ENCODE peak calls at places on chromosomes 12 and 14, in four cellular contexts. P, V, I and A are unnamed samples.
A peak's percentile ranks its signal among the peaks of the same experiment; 100 is the strongest.

GRCh38 chr14:74695406-74695805 is 17.5 kb downstream of the AREL1 start:
- DNase-seq in P (no peak), V (no peak), I (no peak), A (no peak)

GRCh38 chr14:93947282-93947681 is 20.1 kb downstream of the FAM181A start:
- DNase-seq in P (no peak), V (no peak), I (no peak), A (no peak)

GRCh38 chr14:99672506-99673327 is 11.4 kb upstream of the CYP46A1 start:
- DNase-seq in P (no peak), V (no peak), I (no peak), A (no peak)

GRCh38 chr12:119803391-119803791 is 73.7 kb downstream of the CIT start:
- DNase-seq in P (peak; percentile 53), V (no peak), I (peak; percentile 45), A (peak; percentile 11)

GRCh38 chr12:18975933-18976332 is 153.6 kb upstream of the PLEKHA5 start:
- DNase-seq in P (no peak), V (no peak), I (no peak), A (no peak)

GRCh38 chr14:99378782-99379214 is 101.9 kb downstream of the SETD3 start:
- DNase-seq in P (peak; percentile 36), V (no peak), I (no peak), A (no peak)

GRCh38 chr12:69440016-69440415 is 30.2 kb upstream of the FRS2 start:
- DNase-seq in P (no peak), V (no peak), I (no peak), A (no peak)

GRCh38 chr12:6961695-6962284 is 8.7 kb downstream of the PHB2 start:
- DNase-seq in P (peak; percentile 77), V (peak; percentile 84), I (no peak), A (peak; percentile 80)

GRCh38 chr14:52266179-52266578 is 1.3 kb upstream of the PTGDR start:
- DNase-seq in P (peak; percentile 98), V (no peak), I (peak; percentile 42), A (peak; percentile 96)

GRCh38 chr12:46296822-46297221 is 28.0 kb upstream of the SLC38A1 start:
- DNase-seq in P (no peak), V (no peak), I (no peak), A (no peak)

GRCh38 chr12:128857173-128857770 is 4.0 kb downstream of the GLT1D1 start:
- DNase-seq in P (no peak), V (no peak), I (no peak), A (no peak)

GRCh38 chr14:55535521-55536207 is 44.3 kb upstream of the KTN1 start:
- DNase-seq in P (no peak), V (no peak), I (no peak), A (peak; percentile 32)

GRCh38 chr12:54229624-54230212 is 40.9 kb upstream of the SMUG1 start:
- DNase-seq in P (peak; percentile 100), V (no peak), I (peak; percentile 86), A (peak; percentile 91)

GRCh38 chr12:5988659-5989116 is 43.6 kb upstream of the ANO2 start:
- DNase-seq in P (peak; percentile 71), V (peak; percentile 85), I (peak; percentile 35), A (peak; percentile 82)

GRCh38 chr12:88388566-88389269 is 191.6 kb downstream of the KITLG start:
- DNase-seq in P (peak; percentile 19), V (no peak), I (no peak), A (peak; percentile 11)

GRCh38 chr12:88377973-88378372 is 202.3 kb downstream of the KITLG start:
- DNase-seq in P (no peak), V (no peak), I (no peak), A (no peak)

GRCh38 chr12:88381456-88381855 is 198.8 kb downstream of the KITLG start:
- DNase-seq in P (no peak), V (no peak), I (no peak), A (no peak)

DNA sequence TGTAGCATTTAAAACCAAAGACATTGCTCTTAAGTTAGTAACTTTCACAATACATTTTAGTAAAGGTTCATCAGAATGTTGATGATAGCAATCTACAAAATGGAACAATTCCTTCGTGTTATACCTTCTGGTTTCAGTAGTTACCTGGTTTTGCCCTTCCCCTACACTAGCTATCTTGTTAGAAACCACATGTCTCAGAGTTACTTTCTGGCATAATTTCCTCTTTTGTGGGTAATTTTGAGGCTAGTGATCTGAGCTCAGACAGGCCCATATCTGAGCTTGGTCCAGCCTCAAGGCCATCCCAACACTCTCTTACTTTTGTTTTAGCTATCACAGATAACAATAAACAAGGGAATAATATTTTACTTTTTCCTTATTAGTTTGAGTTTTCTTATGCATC is 196.9 kb downstream of the KITLG start:
- DNase-seq in P (no peak), V (no peak), I (no peak), A (no peak)
- TF ChIP-seq CTCF in P (no peak), V (no peak), I (no peak), A (no peak)

GRCh38 chr12:110501378-110501721 is 561 bp downstream of the VPS29 start:
- DNase-seq in P (peak; percentile 48), V (no peak), I (peak; percentile 23), A (peak; percentile 66)
- H3K4me3 ChIP-seq in P (peak overlapping the region; percentile 98), V (peak overlapping the region; percentile 70), I (peak overlapping the region; percentile 87), A (peak overlapping the region; percentile 100)

GRCh38 chr14:103854822-103855733 is 7.7 kb upstream of the PPP1R13B start:
- DNase-seq in P (no peak), V (peak; percentile 46), I (no peak), A (no peak)

GRCh38 chr14:103856105-103856504 is 8.7 kb upstream of the PPP1R13B start:
- DNase-seq in P (no peak), V (peak; percentile 40), I (no peak), A (no peak)

GRCh38 chr14:103857256-103857655 is 9.9 kb upstream of the PPP1R13B start:
- DNase-seq in P (no peak), V (peak; percentile 19), I (no peak), A (no peak)

GRCh38 chr14:103854017-103854808 is 6.8 kb upstream of the PPP1R13B start:
- DNase-seq in P (no peak), V (peak; percentile 39), I (no peak), A (no peak)

GRCh38 chr14:103855734-103856095 is 8.3 kb upstream of the PPP1R13B start:
- DNase-seq in P (no peak), V (no peak), I (no peak), A (no peak)
- TF ChIP-seq CTCF in P (no peak), V (no peak), I (no peak), A (no peak)

DNA sequence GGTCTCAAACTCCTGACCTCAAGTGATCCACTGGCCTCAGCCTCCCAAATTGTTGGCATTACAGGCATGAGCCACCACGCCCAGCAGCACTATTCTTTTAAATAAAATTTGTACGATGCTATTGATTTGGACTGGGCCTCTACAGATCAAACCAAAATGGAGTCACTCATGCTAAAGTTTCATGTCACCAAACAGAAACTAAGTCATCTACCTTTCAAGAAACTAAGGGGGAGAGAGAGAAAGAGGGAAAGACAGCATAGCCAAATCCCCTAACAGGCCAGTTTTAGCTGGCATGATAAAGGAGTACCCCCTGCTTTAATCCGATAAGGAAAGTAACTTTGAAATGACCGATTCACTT is 23.1 kb upstream of the STK38L start:
- DNase-seq in P (no peak), V (no peak), I (no peak), A (no peak)
- H3K4me3 ChIP-seq in P (no peak overlapping the region), V (no peak overlapping the region), I (no peak overlapping the region), A (no peak overlapping the region)